ENCODE peak calls at places on chromosome 9, in four cellular contexts. One of them, this sample, is unnamed.
A peak's percentile ranks its signal among the peaks of the same experiment; 100 is the strongest.

GRCh38 chr9:138075496-138075895 is 197.9 kb downstream of the CACNA1B start:
- DNase-seq in OCI-LY7: no peak
- DNase-seq in NCI-H1417: no peak
- DNase-seq in thoracic aorta: no peak
- DNase-seq in this sample: peak; percentile 10

GRCh38 chr9:104747565-104748358 is at the start of gene NIPSNAP3A:
- DNase-seq in OCI-LY7: peak; percentile 88
- DNase-seq in thoracic aorta: no peak
- DNase-seq in NCI-H1417: peak; percentile 76
- DNase-seq in this sample: peak; percentile 34

GRCh38 chr9:88996046-88997005 is 5.1 kb downstream of the S1PR3 start:
- DNase-seq in NCI-H1417: no peak
- DNase-seq in thoracic aorta: no peak
- DNase-seq in OCI-LY7: no peak
- DNase-seq in this sample: no peak

GRCh38 chr9:129384887-129385614 is 207.0 kb upstream of the IER5L start:
- DNase-seq in NCI-H1417: no peak
- DNase-seq in OCI-LY7: no peak
- DNase-seq in thoracic aorta: no peak
- DNase-seq in this sample: no peak

GRCh38 chr9:110939053-110939452 is 99.2 kb downstream of the LPAR1 start:
- DNase-seq in NCI-H1417: no peak
- DNase-seq in OCI-LY7: no peak
- DNase-seq in thoracic aorta: no peak
- DNase-seq in this sample: no peak

GRCh38 chr9:80175286-80175906 is 603.6 kb downstream of the TLE4 start:
- DNase-seq in thoracic aorta: no peak
- DNase-seq in OCI-LY7: peak; percentile 56
- DNase-seq in NCI-H1417: peak; percentile 1
- DNase-seq in this sample: no peak

GRCh38 chr9:135134253-135135028 is 47.0 kb downstream of the OLFM1 start:
- DNase-seq in OCI-LY7: no peak
- DNase-seq in NCI-H1417: peak; percentile 9
- DNase-seq in thoracic aorta: no peak
- DNase-seq in this sample: no peak

GRCh38 chr9:14542071-14542470 is 151.2 kb downstream of the ZDHHC21 start:
- DNase-seq in NCI-H1417: peak; percentile 80
- DNase-seq in thoracic aorta: no peak
- DNase-seq in OCI-LY7: no peak
- DNase-seq in this sample: no peak

GRCh38 chr9:38359297-38359653 is 33.2 kb upstream of the ALDH1B1 start:
- DNase-seq in thoracic aorta: no peak
- DNase-seq in OCI-LY7: no peak
- DNase-seq in NCI-H1417: no peak
- DNase-seq in this sample: no peak

GRCh38 chr9:4855861-4856260 is 63.1 kb downstream of the RCL1 start:
- DNase-seq in OCI-LY7: no peak
- DNase-seq in NCI-H1417: no peak
- DNase-seq in thoracic aorta: no peak
- DNase-seq in this sample: no peak

GRCh38 chr9:93043122-93043521 is 15.4 kb upstream of the SUSD3 start:
- DNase-seq in OCI-LY7: peak; percentile 24
- DNase-seq in thoracic aorta: no peak
- DNase-seq in NCI-H1417: no peak
- DNase-seq in this sample: no peak

GRCh38 chr9:135260776-135261175 is 173.3 kb downstream of the OLFM1 start:
- DNase-seq in thoracic aorta: no peak
- DNase-seq in NCI-H1417: no peak
- DNase-seq in OCI-LY7: no peak
- DNase-seq in this sample: no peak

GRCh38 chr9:107782789-107783188 is 293.2 kb upstream of the KLF4 start:
- DNase-seq in thoracic aorta: no peak
- DNase-seq in OCI-LY7: no peak
- DNase-seq in NCI-H1417: no peak
- DNase-seq in this sample: no peak

GRCh38 chr9:136542246-136543041 is 3.4 kb downstream of the NOTCH1 start:
- DNase-seq in NCI-H1417: no peak
- DNase-seq in OCI-LY7: no peak
- DNase-seq in thoracic aorta: no peak
- DNase-seq in this sample: no peak

GRCh38 chr9:86968258-86968920 is 21.1 kb upstream of the GAS1 start:
- DNase-seq in NCI-H1417: no peak
- DNase-seq in thoracic aorta: peak; percentile 6
- DNase-seq in OCI-LY7: no peak
- DNase-seq in this sample: no peak

GRCh38 chr9:91420471-91421021 is 3.1 kb downstream of the NFIL3 start:
- DNase-seq in NCI-H1417: no peak
- DNase-seq in OCI-LY7: no peak
- DNase-seq in thoracic aorta: no peak
- DNase-seq in this sample: no peak

GRCh38 chr9:92414566-92414965 is 9.7 kb downstream of the OMD start:
- DNase-seq in OCI-LY7: no peak
- DNase-seq in NCI-H1417: no peak
- DNase-seq in thoracic aorta: no peak
- DNase-seq in this sample: no peak

GRCh38 chr9:12708562-12709298 is 15.5 kb downstream of the TYRP1 start:
- DNase-seq in thoracic aorta: no peak
- DNase-seq in NCI-H1417: no peak
- DNase-seq in OCI-LY7: no peak
- DNase-seq in this sample: no peak

GRCh38 chr9:98168952-98169488 is 23.4 kb downstream of the CORO2A start:
- DNase-seq in thoracic aorta: no peak
- DNase-seq in NCI-H1417: no peak
- DNase-seq in OCI-LY7: peak; percentile 18
- DNase-seq in this sample: no peak

GRCh38 chr9:96048954-96049831 is 173.7 kb downstream of the ERCC6L2 start:
- DNase-seq in OCI-LY7: no peak
- DNase-seq in thoracic aorta: peak; percentile 49
- DNase-seq in NCI-H1417: no peak
- DNase-seq in this sample: no peak

GRCh38 chr9:137296214-137297059 is 5.6 kb downstream of the NRARP start:
- DNase-seq in OCI-LY7: no peak
- DNase-seq in thoracic aorta: no peak
- DNase-seq in NCI-H1417: no peak
- DNase-seq in this sample: no peak

GRCh38 chr9:135809166-135809565 is 98.2 kb downstream of the CAMSAP1 start:
- DNase-seq in OCI-LY7: no peak
- DNase-seq in thoracic aorta: no peak
- DNase-seq in NCI-H1417: no peak
- DNase-seq in this sample: no peak

GRCh38 chr9:119836036-119836435 is 466.8 kb upstream of the BRINP1 start:
- DNase-seq in OCI-LY7: no peak
- DNase-seq in NCI-H1417: no peak
- DNase-seq in thoracic aorta: no peak
- DNase-seq in this sample: no peak

GRCh38 chr9:114307323-114308250 is 15.3 kb upstream of the ORM1 start:
- DNase-seq in OCI-LY7: no peak
- DNase-seq in thoracic aorta: no peak
- DNase-seq in NCI-H1417: no peak
- DNase-seq in this sample: peak; percentile 1

GRCh38 chr9:133928248-133928764 is 63.8 kb downstream of the VAV2 start:
- DNase-seq in OCI-LY7: no peak
- DNase-seq in NCI-H1417: no peak
- DNase-seq in thoracic aorta: no peak
- DNase-seq in this sample: no peak

GRCh38 chr9:126773004-126773607 is 31.7 kb upstream of the ZBTB43 start:
- DNase-seq in NCI-H1417: no peak
- DNase-seq in thoracic aorta: no peak
- DNase-seq in OCI-LY7: no peak
- DNase-seq in this sample: no peak

GRCh38 chr9:131410051-131410491 is 16.2 kb downstream of the PRRC2B start:
- DNase-seq in thoracic aorta: no peak
- DNase-seq in NCI-H1417: peak; percentile 11
- DNase-seq in OCI-LY7: no peak
- DNase-seq in this sample: no peak

GRCh38 chr9:2260401-2261306 is 245.5 kb downstream of the SMARCA2 start:
- DNase-seq in NCI-H1417: peak; percentile 36
- DNase-seq in OCI-LY7: no peak
- DNase-seq in thoracic aorta: no peak
- DNase-seq in this sample: no peak

GRCh38 chr9:83962165-83962564 is 17.9 kb downstream of the HNRNPK start:
- DNase-seq in OCI-LY7: no peak
- DNase-seq in thoracic aorta: no peak
- DNase-seq in NCI-H1417: no peak
- DNase-seq in this sample: no peak